ENCODE peak calls at places on chromosome 12, in ten cellular contexts. H is ovary, Z is uterus, S is hepatocyte, C is body of pancreas, A is heart right ventricle, K is tibial nerve, U is substantia nigra, R is heart left ventricle, Q is tibial artery. B is an unnamed sample.

GRCh38 chr12:120795441-120796178 is 70.0 kb downstream of the ACADS start:
- DNase-seq in S (no peak), Q (no peak), H (no peak), U (no peak), Z (no peak), K (no peak), A (no peak), R (no peak), C (no peak), B (no peak)

GRCh38 chr12:466762-467161 is 7.0 kb downstream of the B4GALNT3 start:
- DNase-seq in U (no peak), A (no peak), C (no peak), R (no peak), Z (no peak), Q (no peak), K (no peak), S (no peak), H (no peak), B (no peak)

GRCh38 chr12:39236994-39237393 is 205.9 kb downstream of the KIF21A start:
- DNase-seq in S (peak; percentile 49), Z (no peak), U (no peak), A (no peak), R (no peak), K (no peak), Q (no peak), H (no peak), C (peak; percentile 7), B (no peak)

GRCh38 chr12:95300286-95300685 is 82.7 kb downstream of the VEZT start:
- DNase-seq in C (no peak), K (no peak), H (no peak), A (no peak), U (no peak), Q (no peak), Z (no peak), S (no peak), R (no peak), B (no peak)

GRCh38 chr12:52171950-52172512 is 19.8 kb downstream of the KRT80 start:
- DNase-seq in A (no peak), Q (no peak), K (no peak), H (no peak), C (peak; percentile 60), S (no peak), Z (no peak), R (peak; percentile 53), U (no peak), B (no peak)

GRCh38 chr12:89433634-89434033 is 81.3 kb upstream of the DUSP6 start:
- DNase-seq in R (no peak), A (no peak), Q (no peak), H (no peak), Z (no peak), U (no peak), S (no peak), C (no peak), K (no peak), B (no peak)

GRCh38 chr12:116684891-116685290 is 53.0 kb downstream of the SPRING1 start:
- DNase-seq in C (no peak), K (no peak), H (no peak), Z (no peak), A (no peak), U (no peak), Q (no peak), S (no peak), R (no peak), B (no peak)

GRCh38 chr12:50985322-50985721 is 33.0 kb downstream of the HIGD1C start:
- DNase-seq in U (no peak), C (peak; percentile 35), R (no peak), A (peak; percentile 63), H (no peak), Z (peak; percentile 23), S (peak; percentile 74), K (peak; percentile 81), Q (no peak), B (no peak)

GRCh38 chr12:119153477-119154434 is 25.0 kb upstream of the HSPB8 start:
- DNase-seq in A (peak; percentile 41), U (peak; percentile 2), Q (peak; percentile 89), K (no peak), C (peak; percentile 75), S (peak; percentile 94), H (peak; percentile 65), Z (peak; percentile 78), R (peak; percentile 78), B (peak; percentile 95)

GRCh38 chr12:47907851-47908454 is 3.2 kb upstream of the VDR start:
- DNase-seq in Q (peak; percentile 35), U (no peak), H (no peak), C (no peak), Z (no peak), A (no peak), R (no peak), K (no peak), S (no peak), B (no peak)

GRCh38 chr12:72271741-72272661 is at the start of gene TRHDE:
- DNase-seq in K (no peak), Q (peak; percentile 70), S (peak; percentile 71), U (no peak), Z (peak; percentile 30), A (peak; percentile 7), R (peak; percentile 51), C (peak; percentile 75), H (peak; percentile 77), B (no peak)

GRCh38 chr12:65666876-65667275 is 157.4 kb upstream of the HMGA2 start:
- DNase-seq in H (no peak), K (no peak), R (no peak), S (no peak), U (no peak), A (no peak), C (no peak), Q (no peak), Z (no peak), B (no peak)

GRCh38 chr12:77229640-77230442 is 164.5 kb upstream of the E2F7 start:
- DNase-seq in K (no peak), Q (no peak), A (no peak), C (no peak), S (no peak), Z (no peak), H (no peak), R (no peak), U (no peak), B (peak; percentile 11)

GRCh38 chr12:77228376-77228775 is 163.0 kb upstream of the E2F7 start:
- DNase-seq in K (no peak), C (no peak), S (no peak), Z (no peak), A (no peak), R (no peak), Q (no peak), H (no peak), U (no peak), B (no peak)

GRCh38 chr12:77232045-77232444 is 166.7 kb upstream of the E2F7 start:
- DNase-seq in H (no peak), U (no peak), Q (no peak), C (no peak), K (peak; percentile 16), Z (peak; percentile 30), S (peak; percentile 51), A (no peak), R (no peak), B (no peak)

GRCh38 chr12:77236066-77236465 is 170.7 kb upstream of the E2F7 start:
- DNase-seq in H (no peak), U (no peak), Q (no peak), S (no peak), Z (no peak), A (no peak), R (no peak), C (no peak), K (no peak), B (no peak)

GRCh38 chr12:77231548-77231947 is 166.2 kb upstream of the E2F7 start:
- DNase-seq in S (peak; percentile 10), H (peak; percentile 90), C (peak; percentile 80), A (peak; percentile 32), Z (peak; percentile 75), K (peak; percentile 68), Q (peak; percentile 77), R (peak; percentile 68), U (no peak), B (no peak)
- H3K27ac ChIP-seq in S (peak overlapping the region; percentile 63), H (peak overlapping the region; percentile 73), C (no peak overlapping the region), A (no peak overlapping the region), Z (peak overlapping the region; percentile 34), K (no peak overlapping the region), Q (no peak overlapping the region), R (no peak overlapping the region), U (no peak overlapping the region), B (no peak overlapping the region)

DNA sequence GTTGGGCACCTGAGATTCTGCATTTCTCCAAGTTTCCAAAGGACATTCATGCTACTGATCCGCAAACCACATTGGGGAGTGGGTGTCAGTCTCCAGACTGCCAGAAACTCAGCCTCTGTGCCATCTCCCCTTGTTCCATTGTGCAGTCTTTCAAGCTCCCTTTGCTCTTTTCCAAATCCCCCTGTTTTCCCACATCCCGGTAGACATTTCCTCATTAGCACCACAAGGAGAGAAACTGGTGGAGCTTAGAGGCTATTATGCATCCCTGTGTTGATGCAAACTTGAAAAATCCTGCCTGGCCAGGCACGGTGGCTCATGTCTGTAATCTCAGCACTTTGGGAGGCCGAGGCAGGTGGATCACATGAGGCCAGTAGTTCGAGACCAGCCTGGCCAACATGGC is 10.7 kb downstream of the CCDC63 start:
- DNase-seq in S (no peak), H (no peak), R (no peak), Z (no peak), Q (no peak), A (no peak), U (no peak), C (no peak), K (no peak), B (no peak)
- H3K27ac ChIP-seq in S (no peak overlapping the region), H (no peak overlapping the region), R (no peak overlapping the region), Z (no peak overlapping the region), Q (no peak overlapping the region), A (no peak overlapping the region), U (no peak overlapping the region), C (no peak overlapping the region), K (no peak overlapping the region), B (no peak overlapping the region)

DNA sequence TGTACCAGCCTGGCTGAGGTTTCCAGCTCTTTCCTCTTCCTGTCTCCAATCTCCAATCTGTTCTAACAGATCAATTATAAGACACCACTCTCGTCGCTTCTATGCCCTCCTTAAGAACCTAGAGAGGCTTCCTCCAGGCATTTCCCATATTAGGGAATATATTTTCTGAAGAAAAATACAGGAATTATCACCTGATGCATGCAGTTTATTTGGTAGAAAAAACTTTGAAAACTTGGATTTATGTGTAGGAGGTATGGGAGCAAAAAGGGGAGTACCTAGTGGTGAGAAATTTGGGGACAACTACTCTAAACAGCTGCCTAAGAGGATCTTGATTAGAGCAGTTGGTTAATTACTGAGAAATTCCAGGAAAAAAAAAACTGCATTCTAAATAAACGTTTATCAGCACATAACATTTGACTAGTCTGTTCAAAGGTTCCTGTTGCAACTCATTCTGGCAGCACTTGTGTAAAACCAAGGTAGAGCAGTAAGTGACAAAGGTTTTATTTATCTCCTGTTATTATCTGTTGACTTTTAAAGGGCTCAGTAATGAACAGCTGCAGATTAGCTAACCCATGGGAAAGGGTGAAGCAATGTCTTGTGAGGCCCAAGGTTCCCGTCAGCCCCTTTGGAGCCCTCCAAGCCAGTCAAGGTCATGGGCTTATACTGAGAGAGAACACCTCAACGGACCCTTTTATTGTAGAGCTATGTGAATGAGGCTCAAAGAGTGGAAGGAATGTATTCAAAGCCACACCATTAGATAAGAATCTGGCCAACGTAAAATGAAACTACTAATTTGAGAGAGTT is 36.4 kb upstream of the NR1H4 start:
- DNase-seq in K (no peak), H (no peak), C (peak; percentile 25), S (peak; percentile 68), Z (no peak), Q (no peak), R (no peak), A (no peak), U (no peak), B (no peak)
- H3K27ac ChIP-seq in K (no peak overlapping the region), H (no peak overlapping the region), C (no peak overlapping the region), S (peak overlapping the region; percentile 85), Z (no peak overlapping the region), Q (no peak overlapping the region), R (no peak overlapping the region), A (no peak overlapping the region), U (no peak overlapping the region), B (no peak overlapping the region)

GRCh38 chr12:6324936-6325750 is 14.7 kb downstream of the PLEKHG6 start:
- DNase-seq in H (no peak), Z (no peak), A (no peak), U (no peak), S (no peak), Q (no peak), C (no peak), R (no peak), K (no peak), B (no peak)
- H3K27ac ChIP-seq in H (no peak overlapping the region), Z (peak overlapping the region; percentile 79), A (no peak overlapping the region), U (no peak overlapping the region), S (peak overlapping the region; percentile 35), Q (peak overlapping the region; percentile 75), C (no peak overlapping the region), R (peak overlapping the region; percentile 97), K (peak overlapping the region; percentile 10), B (no peak overlapping the region)